ENCODE peak calls at places on chromosome 18, in five cellular contexts. O, P, C, V and T are unnamed samples.

GRCh38 chr18:55136864-55137263 is 177.6 kb upstream of the CCDC68 start:
- DNase-seq in C (peak), V (peak), O (no peak), P (no peak), T (no peak)

GRCh38 chr18:49813321-49814146 is at the start of gene ACAA2:
- DNase-seq in C (peak), O (peak), P (peak), V (peak), T (peak)

GRCh38 chr18:80197490-80197889 is 49.8 kb downstream of the PARD6G start:
- DNase-seq in O (no peak), P (no peak), V (no peak), C (no peak), T (no peak)

GRCh38 chr18:48832961-48833700 is 117.6 kb downstream of the SMAD7 start:
- DNase-seq in V (peak), P (peak), O (peak), C (peak), T (peak)

GRCh38 chr18:79580481-79581171 is 99.0 kb upstream of the CTDP1 start:
- DNase-seq in C (no peak), V (no peak), P (no peak), O (no peak), T (no peak)

GRCh38 chr18:46155652-46156051 is 51.5 kb downstream of the HAUS1 start:
- DNase-seq in V (peak), C (peak), P (no peak), O (no peak), T (peak)

GRCh38 chr18:51739044-51739666 is 541.7 kb upstream of the MEX3C start:
- DNase-seq in P (no peak), V (no peak), C (no peak), O (no peak), T (no peak)

GRCh38 chr18:9147440-9148238 is 11.1 kb downstream of the ANKRD12 start:
- DNase-seq in P (peak), C (peak), O (peak), V (peak), T (peak)

GRCh38 chr18:11872479-11873136 is 21.4 kb downstream of the CHMP1B start:
- DNase-seq in O (no peak), C (peak), P (peak), V (no peak), T (peak)

GRCh38 chr18:77208969-77209368 is 40.7 kb upstream of the GALR1 start:
- DNase-seq in C (peak), V (no peak), O (no peak), P (peak), T (peak)

GRCh38 chr18:3441290-3441689 is 8.7 kb upstream of the TGIF1 start:
- DNase-seq in O (peak), C (peak), P (peak), V (no peak), T (peak)

GRCh38 chr18:79615586-79615985 is 64.0 kb upstream of the CTDP1 start:
- DNase-seq in C (no peak), P (no peak), O (no peak), V (no peak), T (no peak)

GRCh38 chr18:56257215-56257614 is 381.2 kb downstream of the TXNL1 start:
- DNase-seq in O (no peak), C (peak), V (peak), P (no peak), T (peak)

GRCh38 chr18:27049945-27050344 is 135.2 kb downstream of the CHST9 start:
- DNase-seq in V (no peak), C (no peak), P (no peak), O (no peak), T (no peak)

GRCh38 chr18:22278798-22279197 is 109.4 kb downstream of the GATA6 start:
- DNase-seq in V (no peak), C (no peak), P (no peak), O (no peak), T (no peak)

GRCh38 chr18:54215069-54215468 is 9.4 kb downstream of the MBD2 start:
- DNase-seq in V (peak), P (peak), O (no peak), C (peak), T (peak)

GRCh38 chr18:13035249-13035914 is 44.2 kb downstream of the CEP192 start:
- DNase-seq in C (no peak), O (no peak), P (no peak), V (no peak), T (no peak)

GRCh38 chr18:79823120-79823519 is 25.4 kb downstream of the KCNG2 start:
- DNase-seq in C (peak), V (no peak), O (no peak), P (peak), T (peak)

GRCh38 chr18:47247833-47248609 is 3.4 kb downstream of the SKOR2 start:
- DNase-seq in O (no peak), C (no peak), P (no peak), V (no peak), T (no peak)

GRCh38 chr18:48408727-48409590 is at the start of gene ZBTB7C:
- DNase-seq in O (peak), V (peak), P (peak), C (peak), T (no peak)

GRCh38 chr18:49098386-49098785 is 147.6 kb upstream of the SMAD7 start:
- DNase-seq in C (no peak), V (no peak), P (no peak), O (no peak), T (no peak)

GRCh38 chr18:76454429-76454828 is 40.6 kb downstream of the ZNF516 start:
- DNase-seq in P (no peak), V (no peak), O (no peak), C (no peak), T (no peak)

GRCh38 chr18:686339-687111 is 25.9 kb downstream of the ENOSF1 start:
- DNase-seq in V (no peak), O (no peak), C (peak), P (peak), T (no peak)

GRCh38 chr18:3479978-3480377 is 30.0 kb downstream of the TGIF1 start:
- DNase-seq in V (no peak), O (peak), P (no peak), C (no peak), T (no peak)

GRCh38 chr18:6058941-6059340 is 163.6 kb upstream of the TMEM200C start:
- DNase-seq in O (no peak), V (no peak), C (no peak), P (no peak), T (peak)

GRCh38 chr18:62832282-62832681 is 116.9 kb downstream of the PHLPP1 start:
- DNase-seq in O (no peak), P (peak), C (no peak), V (no peak), T (no peak)

GRCh38 chr18:377088-377487 is 109.2 kb upstream of the THOC1 start:
- DNase-seq in P (no peak), C (no peak), V (no peak), O (no peak), T (no peak)

GRCh38 chr18:13268746-13269285 is 50.3 kb downstream of the LDLRAD4 start:
- DNase-seq in O (no peak), C (no peak), V (no peak), P (no peak), T (no peak)

GRCh38 chr18:79497638-79498081 is 101.9 kb downstream of the NFATC1 start:
- DNase-seq in C (peak), O (no peak), V (no peak), P (no peak), T (peak)

GRCh38 chr18:61308795-61309393 is 24.3 kb upstream of the CDH20 start:
- DNase-seq in C (no peak), O (no peak), V (no peak), P (peak), T (no peak)

GRCh38 chr18:42675810-42676209 is 439.7 kb downstream of the RIT2 start:
- DNase-seq in V (no peak), C (no peak), P (no peak), O (no peak), T (no peak)

GRCh38 chr18:13266208-13267100 is 47.9 kb downstream of the LDLRAD4 start:
- DNase-seq in P (no peak), O (no peak), C (no peak), V (no peak), T (no peak)

GRCh38 chr18:22098563-22098989 is 70.8 kb upstream of the GATA6 start:
- DNase-seq in O (no peak), V (no peak), C (peak), P (no peak), T (no peak)

GRCh38 chr18:77087391-77088141 is 45.0 kb downstream of the MBP start:
- DNase-seq in O (peak), V (no peak), P (no peak), C (peak), T (peak)

GRCh38 chr18:54742654-54743053 is 85.6 kb upstream of the RAB27B start:
- DNase-seq in V (peak), P (no peak), C (peak), O (peak), T (peak)

GRCh38 chr18:22399949-22400348 is 17.8 kb downstream of the CTAGE1 start:
- DNase-seq in P (no peak), O (no peak), V (no peak), C (no peak), T (peak)

GRCh38 chr18:23143059-23143831 is 8.0 kb downstream of the CABLES1 start:
- DNase-seq in O (peak), P (peak), C (peak), V (peak), T (peak)

GRCh38 chr18:69617408-69617807 is 216.7 kb downstream of the DOK6 start:
- DNase-seq in O (no peak), V (no peak), C (no peak), P (no peak), T (no peak)

GRCh38 chr18:50286391-50287027 is 983 bp downstream of the CXXC1 start:
- DNase-seq in V (peak), P (no peak), C (peak), O (peak), T (peak)

GRCh38 chr18:36419913-36420531 is 122.5 kb downstream of the FHOD3 start:
- DNase-seq in C (no peak), P (peak), O (no peak), V (peak), T (peak)
- TF ChIP-seq CTCF in C (no peak), P (peak), O (no peak), V (peak), T (peak)

DNA sequence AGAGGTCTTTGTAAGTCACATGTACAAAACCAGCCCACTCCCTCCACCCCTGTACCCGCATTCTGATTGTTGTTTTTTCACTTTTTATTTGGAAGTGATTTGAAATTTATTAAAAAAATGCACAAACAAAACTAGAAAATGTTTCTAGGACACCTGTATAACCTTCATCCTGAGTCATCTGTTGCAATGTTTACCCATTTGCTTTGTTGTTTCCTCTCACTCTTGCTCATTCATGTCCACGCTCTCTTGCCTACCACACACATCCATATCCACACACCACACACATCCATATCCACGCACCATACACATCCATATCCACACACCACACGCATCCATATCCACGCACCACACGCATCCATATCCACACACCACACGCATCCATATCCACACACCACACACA is 18.8 kb downstream of the ZNF407 start:
- DNase-seq in C (no peak), O (no peak), V (no peak), P (no peak), T (no peak)
- H3K4me3 ChIP-seq in C (no peak), O (no peak), V (no peak), P (no peak), T (no peak)

DNA sequence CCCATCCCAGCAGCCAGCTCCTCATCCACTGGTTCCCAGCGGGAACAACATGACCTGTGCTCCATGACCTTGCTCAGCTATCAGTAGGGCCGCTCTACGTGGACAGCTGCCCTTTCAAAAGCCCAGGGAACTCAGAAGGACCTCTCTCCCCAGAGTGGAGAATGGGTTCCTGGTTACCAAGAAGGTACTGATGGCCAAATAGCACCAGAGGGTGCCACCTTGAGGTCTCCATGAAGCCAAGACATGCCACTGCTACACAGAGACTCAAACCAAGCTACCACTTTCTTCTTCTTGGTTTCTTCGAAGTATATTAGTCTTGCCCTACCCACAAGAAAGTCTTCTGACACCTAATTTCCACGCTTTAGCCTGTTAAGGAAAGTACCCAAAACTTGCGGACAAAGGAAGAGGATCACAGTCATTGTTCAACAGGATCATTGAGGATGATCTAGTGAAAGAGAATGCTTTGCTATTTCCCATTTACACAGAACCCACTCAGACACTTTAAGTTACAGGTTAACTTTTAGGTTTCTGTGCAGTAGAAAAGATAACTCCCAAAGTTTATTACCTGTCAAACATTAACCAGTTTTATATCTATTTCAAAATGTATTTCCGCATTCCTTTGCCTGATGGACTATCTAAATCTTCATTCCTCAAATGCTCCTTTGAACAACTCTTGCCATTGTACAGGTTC is 102.3 kb downstream of the ALPK2 start:
- DNase-seq in P (no peak), V (no peak), O (no peak), C (no peak), T (no peak)
- TF ChIP-seq CTCF in P (no peak), V (no peak), O (no peak), C (no peak), T (no peak)

DNA sequence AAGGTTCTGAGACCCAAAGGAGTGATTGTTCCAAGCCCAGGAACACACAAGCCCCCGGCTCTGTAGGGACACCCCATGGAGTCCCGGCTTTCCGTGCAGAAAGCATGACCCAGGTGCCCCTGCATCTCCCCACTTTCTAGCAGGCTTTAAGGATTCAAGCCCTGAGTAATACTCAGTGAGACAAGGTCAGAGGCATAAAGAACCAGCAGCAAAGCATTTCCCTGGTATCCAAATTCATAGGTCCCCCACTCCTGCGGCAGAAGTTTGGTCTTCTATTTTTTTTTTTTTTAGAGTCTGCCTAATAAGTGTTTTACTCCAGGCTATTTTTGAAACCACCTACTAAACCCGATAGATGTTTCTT is 16.3 kb downstream of the TSHZ1 start:
- DNase-seq in O (no peak), P (no peak), V (no peak), C (no peak), T (no peak)
- H3K4me3 ChIP-seq in O (no peak), P (no peak), V (no peak), C (no peak), T (peak)

GRCh38 chr18:10490401-10491289 is 35.2 kb upstream of the NAPG start:
- DNase-seq in V (no peak), P (peak), O (no peak), C (no peak), T (no peak)
- TF ChIP-seq CTCF in V (no peak), P (peak), O (no peak), C (no peak), T (no peak)

GRCh38 chr18:44715841-44716240 is 35.2 kb downstream of the SETBP1 start:
- DNase-seq in C (no peak), P (no peak), V (no peak), O (no peak), T (no peak)
- H3K4me3 ChIP-seq in C (no peak), P (no peak), V (no peak), O (no peak), T (no peak)

DNA sequence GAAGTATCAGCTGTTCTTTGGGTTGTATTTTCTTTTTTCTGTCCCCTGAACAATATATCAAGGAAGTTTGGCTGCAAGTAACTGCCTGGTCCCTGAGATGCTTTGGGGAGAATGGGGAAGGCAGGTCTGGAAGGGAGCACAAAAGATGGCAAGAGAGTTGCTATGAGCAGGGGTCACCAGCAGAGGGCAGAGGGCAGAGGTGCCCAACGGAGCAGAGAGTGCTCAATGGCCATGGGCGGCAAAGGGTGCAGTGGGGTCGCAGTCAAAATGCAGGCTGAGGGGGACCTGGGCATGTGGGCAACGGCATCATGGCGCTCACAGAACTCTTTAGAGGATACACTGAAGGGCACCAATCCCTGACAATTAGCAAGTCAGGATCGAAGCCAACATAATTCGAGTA is 107.7 kb upstream of the ATP8B1 start:
- DNase-seq in V (no peak), P (peak), O (peak), C (no peak), T (no peak)
- TF ChIP-seq CTCF in V (peak), P (peak), O (no peak), C (peak), T (peak)